ENCODE peak calls at places on chromosome 7, in four cellular contexts. P is GM12865, X is progenitor cell of endocrine pancreas, I is AG04449. S is an unnamed sample.

GRCh38 chr7:18320971-18321567 is 174.5 kb upstream of the HDAC9 start:
- DNase-seq in P (peak), X (no peak), I (peak), S (no peak)

GRCh38 chr7:1725766-1726630 is 55.9 kb downstream of the ELFN1 start:
- DNase-seq in P (no peak), X (no peak), I (no peak), S (no peak)

GRCh38 chr7:27064169-27064568 is 31.6 kb downstream of the HOXA1 start:
- DNase-seq in P (no peak), X (no peak), I (no peak), S (peak)

GRCh38 chr7:70907594-70907993 is 224.3 kb upstream of the GALNT17 start:
- DNase-seq in P (no peak), X (no peak), I (no peak), S (no peak)

GRCh38 chr7:114086906-114087651 is 168.3 kb upstream of the PPP1R3A start:
- DNase-seq in P (no peak), X (no peak), I (no peak), S (no peak)

GRCh38 chr7:15891151-15891842 is 204.8 kb upstream of the MEOX2 start:
- DNase-seq in P (no peak), X (no peak), I (peak), S (peak)

GRCh38 chr7:38311329-38311937 is 38.0 kb upstream of the TARP start:
- DNase-seq in P (no peak), X (no peak), I (no peak), S (no peak)

GRCh38 chr7:91945476-91945875 is 4.8 kb downstream of the AKAP9 start:
- DNase-seq in P (no peak), X (no peak), I (peak), S (no peak)

GRCh38 chr7:92595281-92595680 is 5.1 kb upstream of the FAM133B start:
- DNase-seq in P (no peak), X (no peak), I (no peak), S (no peak)

GRCh38 chr7:128398016-128398840 is 11.6 kb downstream of the IMPDH1 start:
- DNase-seq in P (no peak), X (peak), I (no peak), S (no peak)

GRCh38 chr7:132575336-132575986 is 809 bp downstream of the PLXNA4 start:
- DNase-seq in P (no peak), X (no peak), I (peak), S (no peak)

GRCh38 chr7:142646274-142646895 is 102.9 kb upstream of the PRSS1 start:
- DNase-seq in P (no peak), X (no peak), I (no peak), S (no peak)

GRCh38 chr7:148395990-148396716 is 194.4 kb upstream of the C7orf33 start:
- DNase-seq in P (no peak), X (no peak), I (no peak), S (no peak)

GRCh38 chr7:28135760-28136159 is 44.8 kb downstream of the JAZF1 start:
- DNase-seq in P (no peak), X (no peak), I (no peak), S (no peak)

GRCh38 chr7:88337556-88337955 is 30.9 kb upstream of the STEAP4 start:
- DNase-seq in P (no peak), X (no peak), I (no peak), S (no peak)

GRCh38 chr7:2687881-2688318 is at the start of gene AMZ1:
- DNase-seq in P (no peak), X (no peak), I (no peak), S (no peak)

GRCh38 chr7:80374321-80374720 is 137.5 kb downstream of the GNAT3 start:
- DNase-seq in P (no peak), X (no peak), I (no peak), S (no peak)

GRCh38 chr7:16615234-16615633 is 30.3 kb downstream of the ANKMY2 start:
- DNase-seq in P (no peak), X (no peak), I (no peak), S (no peak)

GRCh38 chr7:121157885-121158590 is 169.5 kb downstream of the CPED1 start:
- DNase-seq in P (no peak), X (no peak), I (no peak), S (no peak)

DNA sequence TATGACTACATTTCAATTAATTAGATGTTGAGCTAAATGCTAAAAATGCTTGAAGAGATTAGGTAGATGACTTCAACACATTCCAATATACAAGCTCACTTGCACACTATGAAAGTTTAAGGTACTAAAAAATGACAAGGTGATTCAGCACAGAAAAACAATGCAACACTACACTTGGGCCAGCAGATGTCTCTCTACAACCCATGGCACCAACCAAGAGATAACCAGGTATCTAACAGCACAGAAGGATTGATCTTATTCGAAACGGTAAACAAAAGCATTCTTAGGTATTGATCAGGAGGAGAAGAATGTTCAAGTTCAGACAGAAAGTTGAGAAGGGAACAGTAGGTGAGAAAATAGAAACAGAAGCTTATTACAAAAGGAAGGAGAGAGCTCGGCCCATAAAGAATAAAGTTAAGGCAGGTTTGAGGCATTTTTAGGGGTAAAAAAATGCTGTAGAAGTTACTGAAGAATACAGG is 248.2 kb upstream of the KLF14 start:
- DNase-seq in P (peak), X (no peak), I (no peak), S (peak)
- TF ChIP-seq CTCF in P (peak), X (peak), I (peak), S (peak)

GRCh38 chr7:78019457-78020130 is 221.0 kb downstream of the PHTF2 start:
- DNase-seq in P (peak), X (peak), I (peak), S (no peak)
- TF ChIP-seq CTCF in P (no peak), X (peak), I (peak), S (peak)

DNA sequence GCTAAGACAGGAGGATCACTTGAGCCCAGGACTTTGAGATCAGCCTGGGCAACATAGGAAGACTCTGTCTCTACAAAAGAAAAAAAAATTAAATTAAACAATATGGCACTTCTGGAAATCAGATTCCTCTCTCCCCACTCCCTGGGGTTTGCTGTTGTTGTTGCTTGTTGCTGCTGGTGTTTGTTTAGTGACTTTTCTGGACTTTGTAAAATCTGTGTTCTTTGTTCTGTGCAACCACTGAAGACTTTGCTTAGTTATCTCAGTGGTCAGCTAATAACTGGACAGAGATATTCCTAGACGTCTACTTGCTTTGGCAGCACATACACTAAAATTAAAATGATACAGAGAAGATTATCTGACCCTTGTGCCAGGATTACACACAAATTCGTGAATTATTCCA is 10.3 kb upstream of the WIPI2 start:
- DNase-seq in P (no peak), X (no peak), I (no peak), S (no peak)
- TF ChIP-seq CTCF in P (no peak), X (no peak), I (no peak), S (no peak)

DNA sequence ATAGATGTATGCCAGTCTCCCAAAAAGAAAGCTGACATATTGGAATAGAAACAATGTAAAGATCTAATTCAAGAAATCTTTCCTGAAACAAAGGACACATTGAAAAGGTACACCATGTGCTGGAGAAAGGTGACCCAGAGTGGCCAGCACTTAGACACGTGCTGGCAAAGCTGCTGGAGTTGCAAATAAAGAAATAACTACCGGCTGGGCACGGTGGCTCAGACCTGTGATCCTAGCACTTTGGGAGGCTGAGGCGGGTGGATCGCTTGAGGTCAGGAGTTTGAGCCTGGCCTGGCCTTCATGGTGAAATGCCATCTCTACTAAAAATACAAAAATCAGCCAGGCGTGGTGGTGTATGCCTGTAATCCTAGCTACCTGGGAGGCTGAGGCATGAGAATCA is 35.9 kb downstream of the PKD1L1 start:
- DNase-seq in P (no peak), X (no peak), I (no peak), S (no peak)
- TF ChIP-seq CTCF in P (no peak), X (no peak), I (no peak), S (no peak)

GRCh38 chr7:55545496-55545895 is 26.8 kb downstream of the VOPP1 start:
- DNase-seq in P (no peak), X (no peak), I (no peak), S (no peak)
- TF ChIP-seq CTCF in P (no peak), X (no peak), I (peak), S (peak)

DNA sequence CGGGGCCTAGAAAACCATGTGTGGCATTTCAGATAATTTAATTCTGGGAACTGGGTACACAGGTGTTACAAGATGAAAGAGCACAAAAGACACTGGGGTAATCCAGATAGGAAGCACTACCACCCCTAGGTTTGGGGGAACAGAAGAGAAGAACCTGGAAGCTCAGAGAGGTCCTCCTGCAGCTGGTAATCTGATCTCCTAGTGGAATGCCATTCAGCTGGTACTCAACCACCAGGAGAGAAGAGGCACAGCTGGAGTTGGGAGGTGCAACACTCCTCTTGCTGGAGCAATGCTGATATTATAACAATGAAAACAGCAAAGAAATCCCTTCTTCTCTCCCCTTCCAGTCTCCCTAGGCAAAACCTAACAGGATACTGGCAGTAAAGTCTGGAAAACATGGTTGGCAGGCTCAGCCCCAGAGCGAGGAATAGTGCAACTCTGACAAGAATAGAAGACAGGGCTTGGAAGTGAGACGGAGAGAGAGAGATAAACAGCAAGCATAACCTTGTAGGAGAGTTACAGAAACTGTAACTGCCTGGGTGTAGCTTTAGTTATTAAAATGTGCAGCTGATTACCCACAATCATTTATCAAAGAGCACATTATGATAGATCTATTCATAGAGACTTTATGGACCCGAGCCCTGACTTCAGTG is 35.0 kb downstream of the NRF1 start:
- DNase-seq in P (no peak), X (no peak), I (no peak), S (no peak)
- TF ChIP-seq CTCF in P (no peak), X (no peak), I (no peak), S (no peak)

DNA sequence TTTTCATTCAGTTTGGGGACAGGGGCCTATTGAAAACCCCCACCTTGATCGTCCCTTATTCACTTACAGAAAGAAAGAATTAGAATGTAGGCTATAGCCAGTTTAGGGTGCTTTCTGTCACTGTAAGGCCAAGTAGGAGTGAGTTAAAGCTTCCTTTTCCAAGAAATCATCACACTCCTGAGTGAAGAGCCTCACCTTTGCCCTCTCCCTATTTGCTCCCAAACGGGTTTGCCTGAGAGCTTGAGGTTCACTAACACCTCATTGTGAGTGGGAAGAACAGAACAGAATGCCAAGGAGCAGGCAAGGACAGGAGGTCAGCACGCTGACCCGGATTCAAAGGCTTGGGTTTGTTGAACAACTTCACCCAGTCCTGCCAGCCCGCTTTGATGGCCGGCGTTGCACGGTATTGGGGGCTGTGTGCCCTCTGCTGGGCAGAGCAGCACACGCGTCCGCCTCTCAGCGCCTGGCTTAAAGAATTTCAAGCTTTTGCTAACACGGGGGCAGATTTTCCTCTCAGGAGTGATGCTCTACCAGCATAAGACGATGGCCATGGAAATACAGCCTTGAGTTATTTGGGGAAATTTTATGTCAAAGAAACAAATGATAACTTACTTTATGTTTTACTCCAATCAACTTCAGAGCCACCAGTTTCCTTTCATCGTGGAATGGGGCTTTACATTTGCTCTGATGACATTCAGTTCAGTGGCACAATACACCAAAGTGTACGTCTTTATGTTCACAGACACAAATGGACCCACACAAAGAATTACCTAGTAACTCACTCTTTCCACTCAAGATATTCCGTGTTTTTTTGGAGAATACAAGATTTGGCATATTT is 470.0 kb downstream of the SUGCT start:
- DNase-seq in P (peak), X (peak), I (no peak), S (peak)
- TF ChIP-seq CTCF in P (peak), X (peak), I (peak), S (peak)

GRCh38 chr7:73894851-73895441 is 34.0 kb downstream of the TMEM270 start:
- DNase-seq in P (no peak), X (no peak), I (peak), S (peak)
- TF ChIP-seq CTCF in P (no peak), X (no peak), I (peak), S (peak)

S was measured in retinal pigment epithelial cell.